ENCODE peak calls at places on chromosomes 4 and X, in five cellular contexts. One of them, this sample, is unnamed.

GRCh38 chrX:103629295-103630170 is 758 bp downstream of the TCEAL1 start:
- DNase-seq in activated T-cell treated with anti-CD3 and anti-CD28 coated beads, Interleukin-2, amount 50 U/mL, for 72 hours: peak
- DNase-seq in cardiac fibroblast: peak
- DNase-seq in HEK293T: peak
- DNase-seq in hypothalamus: peak
- DNase-seq in this sample: peak

GRCh38 chrX:153455571-153455970 is 9.7 kb upstream of the TREX2 start:
- DNase-seq in HEK293T: no peak
- DNase-seq in activated T-cell treated with anti-CD3 and anti-CD28 coated beads, Interleukin-2, amount 50 U/mL, for 72 hours: no peak
- DNase-seq in hypothalamus: no peak
- DNase-seq in cardiac fibroblast: no peak
- DNase-seq in this sample: no peak

GRCh38 chrX:3697701-3698279 is 15.7 kb downstream of the PRKX start:
- DNase-seq in HEK293T: no peak
- DNase-seq in cardiac fibroblast: peak
- DNase-seq in hypothalamus: peak
- DNase-seq in activated T-cell treated with anti-CD3 and anti-CD28 coated beads, Interleukin-2, amount 50 U/mL, for 72 hours: no peak
- DNase-seq in this sample: peak

GRCh38 chr4:161457906-161458305 is 705.9 kb downstream of the FSTL5 start:
- DNase-seq in HEK293T: no peak
- DNase-seq in cardiac fibroblast: no peak
- DNase-seq in hypothalamus: no peak
- DNase-seq in activated T-cell treated with anti-CD3 and anti-CD28 coated beads, Interleukin-2, amount 50 U/mL, for 72 hours: no peak
- DNase-seq in this sample: no peak

GRCh38 chrX:103554687-103555417 is 30.5 kb upstream of the TCEAL4 start:
- DNase-seq in hypothalamus: peak
- DNase-seq in HEK293T: peak
- DNase-seq in cardiac fibroblast: peak
- DNase-seq in activated T-cell treated with anti-CD3 and anti-CD28 coated beads, Interleukin-2, amount 50 U/mL, for 72 hours: peak
- DNase-seq in this sample: peak

GRCh38 chrX:152989292-152989658 is 4.6 kb downstream of the PNMA5 start:
- DNase-seq in HEK293T: no peak
- DNase-seq in cardiac fibroblast: peak
- DNase-seq in hypothalamus: no peak
- DNase-seq in activated T-cell treated with anti-CD3 and anti-CD28 coated beads, Interleukin-2, amount 50 U/mL, for 72 hours: no peak
- DNase-seq in this sample: no peak

GRCh38 chr4:7384929-7385890 is 49.5 kb downstream of the PSAPL1 start:
- DNase-seq in HEK293T: no peak
- DNase-seq in hypothalamus: no peak
- DNase-seq in cardiac fibroblast: no peak
- DNase-seq in activated T-cell treated with anti-CD3 and anti-CD28 coated beads, Interleukin-2, amount 50 U/mL, for 72 hours: no peak
- DNase-seq in this sample: no peak

GRCh38 chr4:7655549-7656243 is 221.0 kb upstream of the PSAPL1 start:
- DNase-seq in activated T-cell treated with anti-CD3 and anti-CD28 coated beads, Interleukin-2, amount 50 U/mL, for 72 hours: no peak
- DNase-seq in cardiac fibroblast: no peak
- DNase-seq in HEK293T: peak
- DNase-seq in hypothalamus: no peak
- DNase-seq in this sample: no peak

GRCh38 chr4:109690690-109691410 is 12.4 kb downstream of the CASP6 start:
- DNase-seq in cardiac fibroblast: no peak
- DNase-seq in hypothalamus: no peak
- DNase-seq in HEK293T: no peak
- DNase-seq in activated T-cell treated with anti-CD3 and anti-CD28 coated beads, Interleukin-2, amount 50 U/mL, for 72 hours: no peak
- DNase-seq in this sample: no peak

GRCh38 chr4:73692284-73692683 is 48.1 kb upstream of the CXCL8 start:
- DNase-seq in hypothalamus: no peak
- DNase-seq in activated T-cell treated with anti-CD3 and anti-CD28 coated beads, Interleukin-2, amount 50 U/mL, for 72 hours: no peak
- DNase-seq in cardiac fibroblast: no peak
- DNase-seq in HEK293T: no peak
- DNase-seq in this sample: no peak

GRCh38 chrX:102746134-102746584 is 25.6 kb downstream of the GPRASP3 start:
- DNase-seq in HEK293T: no peak
- DNase-seq in hypothalamus: no peak
- DNase-seq in activated T-cell treated with anti-CD3 and anti-CD28 coated beads, Interleukin-2, amount 50 U/mL, for 72 hours: peak
- DNase-seq in cardiac fibroblast: peak
- DNase-seq in this sample: no peak